ENCODE peak calls at places on chromosomes 5 and 9, in six cellular contexts. I, R, Q, Y, P and T are unnamed samples.

GRCh38 chr5:131303537-131303936 is 39.7 kb downstream of the CDC42SE2 start:
- DNase-seq in I (no peak), R (no peak), Q (no peak), Y (no peak), P (no peak), T (no peak)

GRCh38 chr9:34102796-34103195 is 23.7 kb downstream of the DCAF12 start:
- DNase-seq in I (no peak), R (no peak), Q (no peak), Y (peak), P (no peak), T (no peak)

GRCh38 chr9:37408933-37409710 is 13.4 kb upstream of the GRHPR start:
- DNase-seq in I (no peak), R (peak), Q (no peak), Y (no peak), P (no peak), T (peak)

GRCh38 chr9:80492221-80492620 is 920.5 kb downstream of the TLE4 start:
- DNase-seq in I (no peak), R (no peak), Q (no peak), Y (peak), P (no peak), T (no peak)

GRCh38 chr5:176837707-176838115 is 27.4 kb downstream of the UNC5A start:
- DNase-seq in I (peak), R (peak), Q (no peak), Y (peak), P (peak), T (peak)

GRCh38 chr5:109911731-109912130 is 222.0 kb downstream of the MAN2A1 start:
- DNase-seq in I (no peak), R (no peak), Q (no peak), Y (no peak), P (no peak), T (no peak)

GRCh38 chr5:1105350-1106265 is 6.3 kb downstream of the SLC12A7 start:
- DNase-seq in I (no peak), R (peak), Q (no peak), Y (no peak), P (no peak), T (no peak)

GRCh38 chr9:98365227-98365669 is 109.8 kb upstream of the TBC1D2 start:
- DNase-seq in I (peak), R (peak), Q (no peak), Y (no peak), P (peak), T (no peak)

GRCh38 chr5:146825033-146825432 is 53.5 kb downstream of the PPP2R2B start:
- DNase-seq in I (peak), R (no peak), Q (no peak), Y (no peak), P (no peak), T (no peak)

GRCh38 chr9:85859751-85860150 is 81.2 kb upstream of the NAA35 start:
- DNase-seq in I (no peak), R (no peak), Q (no peak), Y (no peak), P (peak), T (no peak)

GRCh38 chr5:1460054-1460682 is 14.9 kb upstream of the SLC6A3 start:
- DNase-seq in I (no peak), R (no peak), Q (no peak), Y (no peak), P (no peak), T (peak)

GRCh38 chr9:4382722-4383317 is 83.0 kb upstream of the GLIS3 start:
- DNase-seq in I (peak), R (no peak), Q (no peak), Y (no peak), P (peak), T (no peak)

GRCh38 chr9:110936719-110937452 is 101.4 kb downstream of the LPAR1 start:
- DNase-seq in I (no peak), R (no peak), Q (no peak), Y (no peak), P (no peak), T (no peak)

GRCh38 chr9:108786756-108787663 is 68.8 kb downstream of the ACTL7B start:
- DNase-seq in I (peak), R (no peak), Q (no peak), Y (no peak), P (peak), T (no peak)

GRCh38 chr5:78574157-78574673 is 74.4 kb downstream of the LHFPL2 start:
- DNase-seq in I (no peak), R (no peak), Q (no peak), Y (peak), P (no peak), T (peak)

GRCh38 chr5:101626572-101626971 is 669.5 kb downstream of the SLCO4C1 start:
- DNase-seq in I (peak), R (no peak), Q (no peak), Y (no peak), P (no peak), T (no peak)

GRCh38 chr5:158970569-158971014 is 129.1 kb downstream of the EBF1 start:
- DNase-seq in I (no peak), R (no peak), Q (no peak), Y (no peak), P (no peak), T (no peak)

GRCh38 chr9:12934515-12935301 is 159.9 kb downstream of the LURAP1L start:
- DNase-seq in I (no peak), R (no peak), Q (no peak), Y (no peak), P (no peak), T (no peak)

GRCh38 chr5:122099060-122099790 is 21.2 kb upstream of the LOX start:
- DNase-seq in I (no peak), R (no peak), Q (no peak), Y (no peak), P (peak), T (no peak)

GRCh38 chr5:135343417-135343816 is 55.6 kb downstream of the MACROH2A1 start:
- DNase-seq in I (no peak), R (no peak), Q (peak), Y (no peak), P (no peak), T (no peak)

GRCh38 chr9:126522957-126523356 is 90.8 kb upstream of the LMX1B start:
- DNase-seq in I (no peak), R (no peak), Q (no peak), Y (no peak), P (no peak), T (no peak)

GRCh38 chr9:35962126-35962906 is 4.4 kb upstream of the OR2S2 start:
- DNase-seq in I (peak), R (peak), Q (no peak), Y (no peak), P (no peak), T (no peak)

GRCh38 chr5:34622046-34622435 is 34.1 kb upstream of the RAI14 start:
- DNase-seq in I (no peak), R (no peak), Q (no peak), Y (no peak), P (no peak), T (no peak)

GRCh38 chr9:12680341-12680740 is 12.8 kb upstream of the TYRP1 start:
- DNase-seq in I (no peak), R (no peak), Q (no peak), Y (no peak), P (no peak), T (no peak)

GRCh38 chr9:7006417-7006816 is 248.6 kb downstream of the KDM4C start:
- DNase-seq in I (no peak), R (no peak), Q (no peak), Y (no peak), P (no peak), T (no peak)

GRCh38 chr5:102796481-102796880 is 41.4 kb downstream of the PAM start:
- DNase-seq in I (no peak), R (no peak), Q (no peak), Y (no peak), P (no peak), T (no peak)

GRCh38 chr9:138038244-138038671 is 160.7 kb downstream of the CACNA1B start:
- DNase-seq in I (no peak), R (no peak), Q (peak), Y (peak), P (no peak), T (peak)

GRCh38 chr5:53403758-53404157 is 76.7 kb upstream of the FST start:
- DNase-seq in I (no peak), R (no peak), Q (no peak), Y (no peak), P (no peak), T (no peak)

GRCh38 chr9:77142366-77142765 is 35.0 kb upstream of the VPS13A start:
- DNase-seq in I (no peak), R (no peak), Q (no peak), Y (no peak), P (no peak), T (no peak)

GRCh38 chr5:56900858-56901578 is 8.4 kb upstream of the SETD9 start:
- DNase-seq in I (peak), R (peak), Q (no peak), Y (no peak), P (peak), T (no peak)

GRCh38 chr5:39102684-39103155 is 28.5 kb upstream of the RICTOR start:
- DNase-seq in I (no peak), R (peak), Q (no peak), Y (no peak), P (no peak), T (no peak)

GRCh38 chr9:127850286-127850830 is 4.1 kb downstream of the ENG start:
- DNase-seq in I (no peak), R (no peak), Q (no peak), Y (no peak), P (no peak), T (no peak)

GRCh38 chr9:127853312-127854168 is 918 bp downstream of the ENG start:
- DNase-seq in I (no peak), R (no peak), Q (no peak), Y (no peak), P (no peak), T (no peak)

GRCh38 chr9:127855522-127855921 is 1.1 kb upstream of the ENG start:
- DNase-seq in I (no peak), R (no peak), Q (no peak), Y (no peak), P (no peak), T (no peak)

GRCh38 chr9:127854169-127854833 is at the start of gene ENG:
- DNase-seq in I (no peak), R (no peak), Q (no peak), Y (peak), P (no peak), T (peak)

DNA sequence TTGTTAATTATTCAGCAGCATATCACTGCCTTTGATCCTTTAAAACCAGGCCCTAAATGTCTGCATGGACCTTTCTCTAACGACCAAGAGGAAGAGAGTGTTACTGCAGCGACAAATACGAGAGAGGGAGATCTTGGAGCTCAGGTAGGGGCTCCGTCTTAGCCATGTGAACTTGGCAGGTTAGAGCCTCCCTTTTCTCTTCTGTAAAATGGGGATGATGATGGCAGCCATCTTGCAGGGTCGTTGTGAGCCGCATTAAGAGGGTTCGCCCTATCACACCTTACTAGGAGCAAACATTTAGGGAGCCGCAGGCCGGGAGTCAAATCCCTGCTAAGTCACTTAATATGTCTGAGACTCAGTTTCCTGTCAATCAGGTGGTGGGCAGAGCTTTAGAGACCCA is 1.6 kb downstream of the ENG start:
- DNase-seq in I (no peak), R (no peak), Q (no peak), Y (no peak), P (no peak), T (no peak)
- H3K4me3 ChIP-seq in I (no peak), R (no peak), Q (peak), Y (peak), P (no peak), T (peak)

GRCh38 chr5:13660072-13660471 is 284.4 kb downstream of the DNAH5 start:
- DNase-seq in I (peak), R (no peak), Q (no peak), Y (no peak), P (no peak), T (no peak)
- TF ChIP-seq CTCF in I (peak), R (no peak), Q (no peak), Y (no peak), P (no peak), T (no peak)

DNA sequence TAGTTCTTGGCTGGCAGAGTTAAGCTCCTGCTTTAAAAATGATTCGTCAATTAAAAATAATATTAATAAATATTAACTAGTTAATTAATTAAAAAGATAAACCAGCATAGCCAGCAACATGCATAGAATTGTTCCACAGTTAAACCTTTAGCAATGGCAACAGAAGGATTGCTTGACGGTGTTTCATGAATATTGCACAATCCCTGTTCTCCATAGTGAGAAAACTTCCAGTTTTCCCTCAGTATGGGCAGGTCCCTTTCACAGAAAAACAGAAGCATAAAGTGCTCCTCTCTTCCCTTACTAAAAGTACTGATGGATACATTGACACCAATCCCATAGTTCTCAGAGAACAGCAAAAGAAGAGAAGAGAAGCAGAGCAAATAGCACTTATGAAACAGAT is 71.4 kb upstream of the CAST start:
- DNase-seq in I (no peak), R (no peak), Q (no peak), Y (no peak), P (no peak), T (no peak)
- H3K27ac ChIP-seq in I (no peak), R (no peak), Q (no peak), Y (no peak), P (no peak), T (no peak)

GRCh38 chr9:93949694-93950449 is 5.3 kb downstream of the BARX1 start:
- DNase-seq in I (peak), R (peak), Q (no peak), Y (no peak), P (peak), T (no peak)
- H3K4me3 ChIP-seq in I (no peak), R (no peak), Q (no peak), Y (no peak), P (no peak), T (no peak)

GRCh38 chr9:116115731-116116353 is 37.7 kb upstream of the PAPPA start:
- DNase-seq in I (no peak), R (no peak), Q (no peak), Y (no peak), P (no peak), T (no peak)

GRCh38 chr9:116116411-116116810 is 37.2 kb upstream of the PAPPA start:
- DNase-seq in I (no peak), R (no peak), Q (no peak), Y (no peak), P (no peak), T (no peak)

GRCh38 chr9:116112236-116112635 is 41.4 kb upstream of the PAPPA start:
- DNase-seq in I (no peak), R (no peak), Q (no peak), Y (no peak), P (no peak), T (no peak)
- TF ChIP-seq CTCF in I (peak), R (no peak), Q (no peak), Y (no peak), P (peak), T (peak)